ENCODE peak calls at places on chromosomes 6 and 20, in seven cellular contexts. K is H1, C is HCT116, M is SK-N-SH, R is K562, X is HepG2, V is GM12878. N is an unnamed sample.

GRCh38 chr20:61905781-61906523 is 159.7 kb downstream of the TAF4 start:
- DNase-seq in K (no peak), C (no peak), M (no peak), R (no peak), X (no peak), V (no peak), N (no peak)

GRCh38 chr20:34717230-34718095 is 13.3 kb downstream of the TP53INP2 start:
- DNase-seq in K (no peak), C (no peak), M (no peak), R (no peak), X (peak; percentile 90), V (no peak), N (no peak)

GRCh38 chr6:135012764-135013163 is 41.9 kb downstream of the HBS1L start:
- DNase-seq in K (no peak), C (no peak), M (no peak), R (no peak), X (no peak), V (no peak), N (no peak)

GRCh38 chr6:104566411-104566810 is 293.3 kb downstream of the HACE1 start:
- DNase-seq in K (no peak), C (no peak), M (no peak), R (no peak), X (no peak), V (no peak), N (no peak)

GRCh38 chr6:167394820-167395219 is 69.9 kb downstream of the TTLL2 start:
- DNase-seq in K (no peak), C (no peak), M (no peak), R (no peak), X (no peak), V (no peak), N (no peak)

GRCh38 chr20:60331688-60332300 is 373.6 kb downstream of the CDH26 start:
- DNase-seq in K (no peak), C (no peak), M (no peak), R (no peak), X (no peak), V (no peak), N (no peak)

GRCh38 chr6:27507041-27507956 is 34.4 kb upstream of the ZNF184 start:
- DNase-seq in K (no peak), C (no peak), M (no peak), R (no peak), X (no peak), V (no peak), N (no peak)

GRCh38 chr20:1971893-1972586 is 21.8 kb downstream of the PDYN start:
- DNase-seq in K (no peak), C (no peak), M (no peak), R (no peak), X (no peak), V (no peak), N (no peak)

GRCh38 chr6:117311310-117311709 is 46.0 kb downstream of the VGLL2 start:
- DNase-seq in K (no peak), C (no peak), M (no peak), R (no peak), X (no peak), V (no peak), N (no peak)

GRCh38 chr6:155974359-155974758 is 518.7 kb upstream of the NOX3 start:
- DNase-seq in K (no peak), C (no peak), M (no peak), R (no peak), X (no peak), V (no peak), N (no peak)

GRCh38 chr6:36616888-36617521 is 22.8 kb downstream of the SRSF3 start:
- DNase-seq in K (no peak), C (peak; percentile 23), M (peak; percentile 87), R (no peak), X (no peak), V (no peak), N (peak; percentile 48)

GRCh38 chr6:149961728-149962425 is 1.9 kb upstream of the ULBP1 start:
- DNase-seq in K (peak; percentile 66), C (peak; percentile 36), M (peak; percentile 50), R (peak; percentile 25), X (no peak), V (no peak), N (peak; percentile 33)

GRCh38 chr6:82371799-82372508 is 8.3 kb downstream of the TPBG start:
- DNase-seq in K (no peak), C (no peak), M (no peak), R (no peak), X (no peak), V (no peak), N (no peak)

GRCh38 chr6:127939442-127940066 is 38.7 kb upstream of the THEMIS start:
- DNase-seq in K (no peak), C (no peak), M (no peak), R (no peak), X (no peak), V (no peak), N (no peak)
- TF ChIP-seq JUND in K (no peak), C (no peak), M (no peak), R (no peak), X (no peak), V (no peak), N (no peak)

GRCh38 chr6:112205521-112206458 is 48.6 kb downstream of the LAMA4 start:
- DNase-seq in K (no peak), C (no peak), M (no peak), R (no peak), X (no peak), V (no peak), N (no peak)
- TF ChIP-seq JUND in K (peak; percentile 20), C (peak; percentile 14), M (peak; percentile 70), R (no peak), X (no peak), V (no peak), N (no peak)

DNA sequence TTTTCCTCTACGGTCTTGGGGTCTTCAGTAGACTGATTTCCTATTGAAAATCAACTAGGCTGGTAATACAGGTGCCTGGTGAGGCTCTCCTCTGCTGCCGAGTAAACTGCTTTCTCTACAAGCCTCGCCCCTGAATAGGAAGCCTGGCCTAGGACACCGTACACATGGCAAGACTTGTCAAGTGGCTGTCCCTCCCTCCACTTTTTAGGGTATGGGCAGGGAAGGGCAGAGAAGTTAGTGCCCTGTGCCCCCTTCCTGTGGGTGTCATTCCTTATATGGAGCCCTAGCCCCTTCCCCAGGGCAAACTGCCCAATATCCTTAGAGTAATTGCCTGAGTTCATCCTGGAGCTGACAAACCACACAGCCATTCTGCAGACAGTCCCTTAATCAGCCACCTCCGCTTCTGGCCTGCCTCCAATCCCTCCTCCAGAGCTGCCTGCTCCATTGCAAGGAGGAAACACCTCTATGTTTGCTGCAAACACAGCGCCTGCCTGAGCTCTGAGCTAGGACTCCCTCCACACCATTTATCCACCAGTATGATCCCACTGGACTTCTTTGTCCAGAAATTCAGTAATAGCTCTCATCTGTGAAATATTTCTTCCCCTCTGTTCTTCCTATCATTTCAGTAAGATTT is 93.1 kb downstream of the CHD6 start:
- DNase-seq in K (no peak), C (no peak), M (no peak), R (peak; percentile 47), X (no peak), V (no peak), N (no peak)
- TF ChIP-seq JUND in K (no peak), C (no peak), M (no peak), R (no peak), X (no peak), V (no peak), N (no peak)

GRCh38 chr20:17601957-17602356 is 32.1 kb downstream of the DSTN start:
- DNase-seq in K (no peak), C (no peak), M (no peak), R (no peak), X (no peak), V (no peak), N (no peak)
- TF ChIP-seq JUND in K (no peak), C (no peak), M (no peak), R (no peak), X (no peak), V (no peak), N (no peak)

GRCh38 chr6:131917763-131918649 is 33.2 kb downstream of the CCN2 start:
- DNase-seq in K (no peak), C (no peak), M (no peak), R (no peak), X (no peak), V (no peak), N (no peak)

GRCh38 chr6:131918650-131919355 is 32.4 kb downstream of the CCN2 start:
- DNase-seq in K (peak; percentile 64), C (no peak), M (no peak), R (no peak), X (no peak), V (no peak), N (no peak)

GRCh38 chr6:131914967-131915751 is 36.0 kb downstream of the CCN2 start:
- DNase-seq in K (no peak), C (peak; percentile 68), M (peak; percentile 33), R (peak; percentile 41), X (peak; percentile 69), V (peak; percentile 24), N (peak; percentile 6)

GRCh38 chr6:131916847-131917246 is 34.3 kb downstream of the CCN2 start:
- DNase-seq in K (no peak), C (no peak), M (no peak), R (no peak), X (no peak), V (no peak), N (no peak)

GRCh38 chr6:131917318-131917717 is 33.9 kb downstream of the CCN2 start:
- DNase-seq in K (no peak), C (no peak), M (no peak), R (no peak), X (no peak), V (no peak), N (no peak)
- TF ChIP-seq JUND in K (no peak), C (no peak), M (no peak), R (no peak), X (no peak), V (no peak), N (no peak)

DNA sequence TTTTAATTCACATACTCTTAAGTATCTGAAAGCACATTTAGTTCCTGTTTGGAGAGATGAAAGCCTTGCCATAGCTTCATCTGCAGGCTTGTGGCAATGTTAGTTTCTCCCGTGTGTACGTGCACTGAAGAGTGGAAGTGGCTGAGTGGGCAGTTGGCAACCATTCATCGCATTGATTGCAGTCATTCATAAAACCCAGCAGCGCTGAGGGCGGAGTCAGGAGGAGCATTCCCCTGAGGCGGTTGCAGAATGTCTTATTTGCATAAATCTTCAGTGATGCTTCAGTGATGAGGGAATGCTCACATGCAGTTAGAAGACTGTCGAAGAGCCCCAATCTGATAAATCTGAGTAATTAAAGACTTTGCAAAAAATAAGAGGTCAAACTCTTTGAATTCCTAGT is 79.1 kb downstream of the RIMS1 start:
- DNase-seq in K (no peak), C (no peak), M (no peak), R (no peak), X (no peak), V (no peak), N (no peak)
- TF ChIP-seq JUND in K (no peak), C (no peak), M (no peak), R (no peak), X (no peak), V (no peak), N (no peak)

GRCh38 chr20:50865591-50865990 is 65.6 kb downstream of the ADNP start:
- DNase-seq in K (no peak), C (no peak), M (no peak), R (no peak), X (no peak), V (no peak), N (no peak)
- TF ChIP-seq JUND in K (no peak), C (no peak), M (no peak), R (no peak), X (no peak), V (no peak), N (no peak)

N was measured in T47D.